ENCODE peak calls at places on chromosomes 1 and 21, in seven cellular contexts. One of them, this sample, is unnamed.

GRCh38 chr21:36188081-36188681 is 31.6 kb downstream of the DOP1B start:
- DNase-seq in body of pancreas: peak
- DNase-seq in GM12891: no peak
- DNase-seq in kidney tubule cell: peak
- DNase-seq in H54: no peak
- DNase-seq in adipocyte: no peak
- DNase-seq in small intestine: peak
- DNase-seq in this sample: peak

GRCh38 chr1:17163789-17164666 is 40.9 kb upstream of the PADI1 start:
- DNase-seq in small intestine: no peak
- DNase-seq in GM12891: no peak
- DNase-seq in body of pancreas: no peak
- DNase-seq in adipocyte: no peak
- DNase-seq in H54: no peak
- DNase-seq in kidney tubule cell: no peak
- DNase-seq in this sample: no peak

GRCh38 chr1:65924471-65924870 is 131.8 kb downstream of the PDE4B start:
- DNase-seq in H54: peak
- DNase-seq in kidney tubule cell: peak
- DNase-seq in adipocyte: peak
- DNase-seq in small intestine: no peak
- DNase-seq in GM12891: no peak
- DNase-seq in body of pancreas: no peak
- DNase-seq in this sample: no peak

GRCh38 chr21:46205121-46205520 is 20.9 kb upstream of the SPATC1L start:
- DNase-seq in body of pancreas: no peak
- DNase-seq in GM12891: no peak
- DNase-seq in adipocyte: no peak
- DNase-seq in H54: no peak
- DNase-seq in kidney tubule cell: no peak
- DNase-seq in small intestine: no peak
- DNase-seq in this sample: no peak

GRCh38 chr1:3097861-3098260 is 28.9 kb downstream of the PRDM16 start:
- DNase-seq in GM12891: no peak
- DNase-seq in small intestine: no peak
- DNase-seq in body of pancreas: no peak
- DNase-seq in H54: no peak
- DNase-seq in adipocyte: no peak
- DNase-seq in kidney tubule cell: no peak
- DNase-seq in this sample: no peak

GRCh38 chr1:26022994-26023393 is 1.4 kb downstream of the EXTL1 start:
- DNase-seq in small intestine: no peak
- DNase-seq in GM12891: no peak
- DNase-seq in H54: no peak
- DNase-seq in body of pancreas: no peak
- DNase-seq in kidney tubule cell: no peak
- DNase-seq in adipocyte: no peak
- DNase-seq in this sample: no peak

GRCh38 chr1:101291562-101292035 is 54.8 kb downstream of the S1PR1 start:
- DNase-seq in GM12891: no peak
- DNase-seq in adipocyte: peak
- DNase-seq in H54: no peak
- DNase-seq in body of pancreas: no peak
- DNase-seq in kidney tubule cell: peak
- DNase-seq in small intestine: no peak
- DNase-seq in this sample: no peak

GRCh38 chr1:218345673-218346390 is 696 bp downstream of the TGFB2 start:
- DNase-seq in kidney tubule cell: peak
- DNase-seq in H54: no peak
- DNase-seq in small intestine: peak
- DNase-seq in body of pancreas: peak
- DNase-seq in adipocyte: peak
- DNase-seq in GM12891: peak
- DNase-seq in this sample: peak

GRCh38 chr21:38340131-38340530 is 83.3 kb downstream of the KCNJ15 start:
- DNase-seq in GM12891: no peak
- DNase-seq in small intestine: no peak
- DNase-seq in body of pancreas: no peak
- DNase-seq in kidney tubule cell: no peak
- DNase-seq in adipocyte: no peak
- DNase-seq in H54: no peak
- DNase-seq in this sample: no peak

This sample was measured in colonic mucosa.